ENCODE peak calls at places on chromosome 17, in nine cellular contexts. B is SHP77; C is activated CD8-positive, alpha-beta memory T cell treated with anti-CD3 and anti-CD28 coated beads for 48 hours; X is stimulated activated CD4-positive, alpha-beta T cell treated with anti-CD3 and anti-CD28 coated beads, Interleukin-12 subunit alpha, Interleukin-12 subunit beta, amount 100 ng/mL, for 24 hours; W is chondrocyte; V is effector CD8-positive, alpha-beta T cell; H is bronchial epithelial cell; O is MV-4-11; U is central memory CD4-positive, alpha-beta T cell. T is an unnamed sample.
A peak's percentile ranks its signal among the peaks of the same experiment; 100 is the strongest.

GRCh38 chr17:8326591-8327583 is 12.8 kb upstream of the ODF4 start:
- DNase-seq in B (no peak), C (peak; percentile 15), H (no peak), W (no peak), V (no peak), X (no peak), O (peak; percentile 23), U (no peak), T (peak; percentile 39)

GRCh38 chr17:49851387-49852291 is 3.8 kb upstream of the TAC4 start:
- DNase-seq in U (peak; percentile 62), V (peak; percentile 58), W (no peak), X (peak; percentile 52), O (peak; percentile 77), B (no peak), C (peak; percentile 40), H (peak; percentile 14), T (peak; percentile 86)

GRCh38 chr17:73533801-73534574 is 110.3 kb downstream of the SDK2 start:
- DNase-seq in X (no peak), O (no peak), U (no peak), H (no peak), B (no peak), C (no peak), W (no peak), V (no peak), T (no peak)

GRCh38 chr17:41864498-41864836 is 756 bp downstream of the KLHL11 start:
- DNase-seq in V (no peak), W (no peak), X (no peak), U (no peak), H (no peak), B (no peak), O (no peak), C (no peak), T (no peak)

GRCh38 chr17:10756604-10757003 is 26.8 kb upstream of the TMEM220 start:
- DNase-seq in W (no peak), H (no peak), U (no peak), V (no peak), C (no peak), O (peak; percentile 9), X (no peak), B (no peak), T (no peak)

GRCh38 chr17:16352303-16352837 is 899 bp downstream of the CENPV start:
- DNase-seq in O (no peak), W (peak; percentile 75), U (peak; percentile 6), C (peak; percentile 9), B (peak; percentile 96), V (no peak), X (no peak), H (no peak), T (peak; percentile 35)

GRCh38 chr17:45812102-45812501 is 28.0 kb downstream of the CRHR1 start:
- DNase-seq in B (peak; percentile 41), H (peak; percentile 38), W (no peak), V (no peak), C (no peak), U (no peak), O (no peak), X (no peak), T (no peak)

GRCh38 chr17:42779942-42780815 is at the start of gene WNK4:
- DNase-seq in X (no peak), B (no peak), O (no peak), V (no peak), W (no peak), H (no peak), U (no peak), C (no peak), T (peak; percentile 46)